ENCODE peak calls at places on chromosomes 16 and 17, in eight cellular contexts. Y, A, U, C, B, O, P and L are unnamed samples.

GRCh38 chr17:48187867-48188608 is 80.5 kb downstream of the SNX11 start:
- DNase-seq in O (no peak), U (no peak), A (no peak), C (no peak), Y (no peak), B (no peak), P (no peak), L (no peak)

GRCh38 chr16:72626623-72627022 is 421.3 kb downstream of the ZFHX3 start:
- DNase-seq in O (no peak), C (no peak), P (no peak), A (peak), B (no peak), U (no peak), Y (no peak), L (no peak)

GRCh38 chr17:9566067-9566466 is 9.6 kb downstream of the STX8 start:
- DNase-seq in O (no peak), C (no peak), A (no peak), P (no peak), B (no peak), U (no peak), Y (no peak), L (no peak)

GRCh38 chr16:56632848-56633365 is 448 bp downstream of the MT1M start:
- DNase-seq in Y (no peak), C (no peak), B (no peak), U (no peak), A (no peak), O (no peak), P (no peak), L (no peak)

GRCh38 chr16:15592324-15592723 is 50.6 kb downstream of the MARF1 start:
- DNase-seq in O (no peak), Y (no peak), P (no peak), A (peak), C (no peak), B (no peak), U (no peak), L (no peak)

GRCh38 chr16:50531901-50532300 is 16.3 kb upstream of the NKD1 start:
- DNase-seq in U (no peak), C (no peak), O (no peak), P (no peak), B (no peak), A (no peak), Y (no peak), L (no peak)

GRCh38 chr17:77436058-77436442 is 295.3 kb downstream of the SEC14L1 start:
- DNase-seq in Y (no peak), U (no peak), B (no peak), A (no peak), O (no peak), C (no peak), P (no peak), L (no peak)

GRCh38 chr16:47943235-47943634 is 212.6 kb downstream of the ABCC12 start:
- DNase-seq in C (no peak), B (no peak), O (no peak), U (no peak), A (no peak), P (no peak), Y (no peak), L (no peak)

GRCh38 chr17:29625037-29625750 is 2.5 kb upstream of the CORO6 start:
- DNase-seq in A (peak), C (no peak), P (no peak), U (no peak), B (no peak), Y (no peak), O (no peak), L (no peak)

GRCh38 chr17:19672009-19672837 is 23.7 kb downstream of the ALDH3A2 start:
- DNase-seq in Y (no peak), U (no peak), P (no peak), A (no peak), B (no peak), O (no peak), C (no peak), L (no peak)

GRCh38 chr16:84158455-84158854 is 13.3 kb downstream of the DNAAF1 start:
- DNase-seq in U (no peak), Y (no peak), A (no peak), P (no peak), O (no peak), B (no peak), C (no peak), L (no peak)

GRCh38 chr17:8674344-8675305 is 44.1 kb upstream of the MYH10 start:
- DNase-seq in O (peak), C (no peak), U (no peak), P (peak), A (no peak), B (no peak), Y (no peak), L (no peak)

GRCh38 chr16:86955136-86955890 is 361.9 kb downstream of the C16orf95 start:
- DNase-seq in B (no peak), P (no peak), Y (no peak), O (no peak), C (no peak), U (no peak), A (no peak), L (no peak)

GRCh38 chr16:19518423-19518822 is 3.5 kb downstream of the GDE1 start:
- DNase-seq in C (no peak), O (no peak), A (no peak), Y (no peak), P (no peak), U (no peak), B (no peak), L (no peak)

GRCh38 chr17:82217120-82217529 is 4.5 kb upstream of the CCDC57 start:
- DNase-seq in P (no peak), Y (no peak), O (no peak), C (no peak), A (no peak), U (no peak), B (no peak), L (no peak)

GRCh38 chr17:79406316-79406715 is 204.5 kb downstream of the RBFOX3 start:
- DNase-seq in U (no peak), P (no peak), Y (no peak), O (no peak), B (no peak), C (no peak), A (no peak), L (no peak)

GRCh38 chr16:56311208-56312027 is 113.9 kb downstream of the AMFR start:
- DNase-seq in P (peak), B (no peak), Y (no peak), U (no peak), O (no peak), A (no peak), C (no peak), L (no peak)

GRCh38 chr16:27427538-27427937 is 25.6 kb downstream of the IL21R start:
- DNase-seq in P (no peak), O (no peak), U (no peak), B (no peak), C (no peak), A (no peak), Y (no peak), L (no peak)

GRCh38 chr17:59190806-59191205 is 19.0 kb upstream of the SMG8 start:
- DNase-seq in C (no peak), Y (no peak), B (no peak), P (no peak), O (no peak), A (peak), U (no peak), L (no peak)

GRCh38 chr17:13462161-13462560 is 139.6 kb downstream of the HS3ST3A1 start:
- DNase-seq in O (no peak), B (no peak), A (no peak), U (no peak), P (no peak), C (peak), Y (no peak), L (no peak)

GRCh38 chr17:42248351-42249179 is 27.6 kb downstream of the STAT5B start:
- DNase-seq in B (peak), O (peak), U (no peak), Y (peak), P (no peak), C (peak), A (no peak), L (peak)

GRCh38 chr16:79067600-79067999 is 532.9 kb downstream of the MAF start:
- DNase-seq in O (no peak), P (no peak), U (no peak), C (no peak), Y (no peak), B (no peak), A (peak), L (no peak)

GRCh38 chr16:89827383-89828198 is 684 bp upstream of the SPIRE2 start:
- DNase-seq in B (no peak), P (peak), A (peak), C (peak), O (no peak), Y (no peak), U (no peak), L (no peak)

GRCh38 chr17:38598536-38598935 is 7.2 kb downstream of the SRCIN1 start:
- DNase-seq in O (no peak), U (no peak), A (peak), P (peak), Y (no peak), C (peak), B (peak), L (peak)

GRCh38 chr17:4090898-4091297 is 51.9 kb downstream of the ZZEF1 start:
- DNase-seq in B (no peak), A (no peak), U (no peak), Y (no peak), C (peak), P (no peak), O (no peak), L (no peak)

GRCh38 chr16:47847220-47847970 is 308.4 kb downstream of the ABCC12 start:
- DNase-seq in C (no peak), Y (no peak), O (no peak), U (no peak), P (no peak), A (peak), B (no peak), L (no peak)

GRCh38 chr16:24689128-24689527 is 40.3 kb upstream of the TNRC6A start:
- DNase-seq in Y (no peak), U (no peak), C (peak), B (no peak), A (peak), O (no peak), P (peak), L (peak)

GRCh38 chr17:74986206-74986576 is 1.2 kb upstream of the CDR2L start:
- DNase-seq in O (no peak), P (no peak), C (no peak), Y (no peak), A (no peak), U (no peak), B (no peak), L (no peak)

GRCh38 chr17:74987909-74988711 is 678 bp downstream of the CDR2L start:
- DNase-seq in B (no peak), U (peak), C (peak), O (peak), Y (peak), P (peak), A (peak), L (no peak)

GRCh38 chr17:74990581-74991105 is 3.2 kb downstream of the CDR2L start:
- DNase-seq in C (no peak), B (no peak), O (no peak), Y (no peak), U (no peak), P (no peak), A (no peak), L (no peak)

GRCh38 chr17:74992223-74992622 is 4.8 kb downstream of the CDR2L start:
- DNase-seq in B (no peak), C (no peak), O (no peak), U (no peak), P (no peak), A (no peak), Y (no peak), L (no peak)

GRCh38 chr17:74987418-74987908 is at the start of gene CDR2L:
- DNase-seq in P (peak), A (peak), O (peak), C (peak), Y (peak), U (peak), B (peak), L (peak)
- TF ChIP-seq CTCF in P (no peak), A (no peak), O (no peak), C (no peak), Y (no peak), U (no peak), B (no peak), L (no peak)

GRCh38 chr16:66273644-66274334 is 92.7 kb upstream of the CDH5 start:
- DNase-seq in Y (no peak), C (peak), A (peak), P (peak), O (no peak), B (no peak), U (no peak), L (no peak)
- TF ChIP-seq CTCF in Y (no peak), C (no peak), A (peak), P (no peak), O (no peak), B (peak), U (no peak), L (no peak)

GRCh38 chr16:54813778-54814177 is 116.9 kb upstream of the IRX5 start:
- DNase-seq in P (no peak), U (no peak), A (no peak), B (no peak), Y (no peak), O (no peak), C (no peak), L (no peak)

GRCh38 chr16:54815177-54815576 is 115.5 kb upstream of the IRX5 start:
- DNase-seq in O (no peak), Y (no peak), A (no peak), B (no peak), P (no peak), C (no peak), U (no peak), L (no peak)

GRCh38 chr16:54817940-54818574 is 112.6 kb upstream of the IRX5 start:
- DNase-seq in U (no peak), C (no peak), P (no peak), O (no peak), Y (no peak), B (no peak), A (no peak), L (no peak)

GRCh38 chr16:54816471-54816870 is 114.2 kb upstream of the IRX5 start:
- DNase-seq in U (no peak), C (no peak), Y (no peak), P (no peak), O (no peak), B (no peak), A (no peak), L (no peak)

DNA sequence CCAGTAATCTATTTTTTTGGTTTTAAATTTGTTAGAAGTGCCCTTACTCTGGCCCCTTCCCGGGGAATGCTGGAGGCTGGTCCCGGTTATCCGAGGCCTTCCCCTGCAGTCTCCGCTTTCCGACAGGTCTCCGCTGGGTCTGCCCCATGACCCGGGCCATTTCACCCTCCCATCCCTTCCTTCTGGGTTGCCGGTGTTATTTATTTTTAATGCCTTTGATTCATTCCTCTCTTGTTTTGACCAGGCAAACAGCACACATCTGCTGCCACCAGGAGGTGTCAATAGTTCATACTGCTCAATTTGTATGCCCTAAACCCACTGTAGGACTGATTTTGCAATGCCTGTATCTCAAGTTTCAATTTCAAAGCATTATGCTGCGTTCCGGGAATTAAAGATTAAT is 113.2 kb upstream of the IRX5 start:
- DNase-seq in C (peak), U (no peak), B (no peak), A (peak), P (no peak), O (no peak), Y (no peak), L (no peak)
- TF ChIP-seq CTCF in C (peak), U (no peak), B (no peak), A (peak), P (no peak), O (no peak), Y (no peak), L (no peak)

GRCh38 chr17:53186004-53186403 is 636.7 kb upstream of the KIF2B start:
- DNase-seq in C (no peak), B (no peak), O (no peak), Y (no peak), A (no peak), U (no peak), P (no peak), L (no peak)

GRCh38 chr17:53193044-53193443 is 629.7 kb upstream of the KIF2B start:
- DNase-seq in Y (no peak), P (no peak), U (no peak), A (peak), C (no peak), B (no peak), O (no peak), L (no peak)

DNA sequence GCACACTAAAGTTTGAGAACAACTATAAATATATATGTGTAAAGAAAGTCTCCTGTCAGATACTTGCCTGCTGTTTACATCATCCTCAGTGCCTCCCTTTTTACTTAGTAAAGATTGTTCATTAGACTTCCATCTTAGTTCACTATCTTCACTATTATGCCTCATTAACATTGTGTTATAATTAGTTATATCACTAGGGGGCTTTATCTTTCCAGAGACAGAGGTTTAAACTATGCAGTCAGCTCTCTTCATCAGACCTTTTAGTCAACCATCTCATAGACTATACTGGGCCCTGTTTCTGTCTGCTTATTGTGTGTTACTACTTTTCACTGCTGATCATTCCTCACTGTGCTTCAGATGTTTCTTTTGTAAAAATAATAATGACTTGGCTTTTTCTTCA is 630.8 kb upstream of the KIF2B start:
- DNase-seq in U (no peak), A (no peak), Y (no peak), P (no peak), B (no peak), O (no peak), C (no peak), L (no peak)
- TF ChIP-seq CTCF in U (no peak), A (no peak), Y (no peak), P (no peak), B (no peak), O (no peak), C (no peak), L (no peak)

DNA sequence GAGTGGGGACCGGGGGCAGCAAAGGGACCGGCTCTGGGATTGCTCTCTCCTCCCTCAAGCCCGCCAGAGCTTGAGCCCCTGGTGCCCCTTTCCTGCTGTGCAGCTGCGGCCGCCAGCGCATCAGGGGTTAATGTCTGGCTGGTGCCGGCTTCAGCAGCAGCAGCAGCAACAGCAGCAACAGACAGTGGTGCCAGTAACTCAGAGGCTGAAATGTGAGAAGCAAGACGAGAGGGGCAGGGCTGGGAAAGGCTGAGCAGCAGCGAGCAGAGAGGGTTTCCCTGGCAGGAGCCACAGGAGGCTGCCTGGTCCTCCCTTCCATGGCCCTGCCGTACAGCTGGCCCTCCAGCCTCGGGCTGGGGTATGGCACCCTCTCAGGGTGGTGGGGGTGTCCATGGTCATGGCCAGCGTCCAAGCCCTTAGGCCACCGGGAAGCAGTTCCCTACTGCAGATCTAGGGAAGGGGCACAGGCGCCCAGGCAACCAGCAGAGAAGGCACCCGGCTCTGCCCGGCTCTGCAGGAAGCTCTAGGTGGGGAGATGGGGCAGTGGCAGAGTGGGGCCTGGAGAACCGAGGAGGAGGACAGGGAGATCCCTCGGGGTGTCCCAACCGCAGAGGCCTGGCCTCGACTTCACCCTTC is 21.1 kb upstream of the TFAP4 start:
- DNase-seq in Y (no peak), P (peak), A (peak), U (no peak), B (no peak), O (peak), C (peak), L (peak)
- TF ChIP-seq CTCF in Y (no peak), P (no peak), A (no peak), U (no peak), B (no peak), O (no peak), C (no peak), L (no peak)

DNA sequence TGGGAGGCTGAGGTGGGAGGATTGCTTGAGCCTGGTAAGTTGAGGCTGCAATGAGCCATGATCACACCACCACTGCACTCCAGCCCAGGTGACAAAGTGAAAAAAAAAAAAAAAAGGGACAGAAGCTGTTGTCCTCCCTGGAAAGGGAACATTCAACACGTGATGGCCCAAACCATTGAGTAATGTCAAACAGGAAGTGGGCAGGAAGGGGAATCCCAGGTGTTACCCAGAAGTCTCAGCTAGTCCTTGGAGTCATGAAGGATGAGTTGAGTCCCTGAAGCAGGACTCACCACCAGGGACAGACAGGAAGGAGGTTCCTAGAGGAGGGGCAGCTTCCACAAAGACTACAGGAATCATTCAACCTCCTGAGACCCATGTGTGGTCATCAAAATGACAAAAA is 19.8 kb upstream of the CMIP start:
- DNase-seq in B (no peak), U (no peak), O (no peak), A (peak), P (no peak), C (no peak), Y (no peak), L (no peak)
- TF ChIP-seq CTCF in B (no peak), U (no peak), O (no peak), A (no peak), P (no peak), C (no peak), Y (no peak), L (no peak)